ENCODE peak calls at places on chromosomes 6 and 20, in five cellular contexts. W is CD8-positive, alpha-beta T cell; U is GM23338; C is astrocyte of the spinal cord; I is psoas muscle. E is an unnamed sample.

GRCh38 chr20:63580796-63581461 is 6.9 kb upstream of the HELZ2 start:
- DNase-seq in W (peak), U (peak), C (peak), I (no peak), E (no peak)

GRCh38 chr6:128508588-128509296 is 11.7 kb downstream of the PTPRK start:
- DNase-seq in W (no peak), U (no peak), C (peak), I (no peak), E (no peak)

GRCh38 chr20:51036827-51037229 is 13.9 kb upstream of the KCNG1 start:
- DNase-seq in W (no peak), U (no peak), C (no peak), I (no peak), E (no peak)

GRCh38 chr6:145142958-145143357 is 592.4 kb downstream of the EPM2A start:
- DNase-seq in W (no peak), U (no peak), C (no peak), I (no peak), E (no peak)

GRCh38 chr20:63136296-63136695 is 79.6 kb downstream of the YTHDF1 start:
- DNase-seq in W (no peak), U (no peak), C (no peak), I (peak), E (no peak)

GRCh38 chr6:36780517-36781210 is 58.6 kb downstream of the CPNE5 start:
- DNase-seq in W (no peak), U (no peak), C (no peak), I (no peak), E (no peak)

GRCh38 chr20:62668441-62669027 is 26.2 kb downstream of the SLCO4A1 start:
- DNase-seq in W (peak), U (peak), C (peak), I (peak), E (no peak)

GRCh38 chr6:131936156-131936555 is 15.0 kb downstream of the CCN2 start:
- DNase-seq in W (no peak), U (no peak), C (no peak), I (no peak), E (no peak)

GRCh38 chr20:24619212-24619611 is 149.8 kb downstream of the SYNDIG1 start:
- DNase-seq in W (no peak), U (no peak), C (no peak), I (no peak), E (no peak)

DNA sequence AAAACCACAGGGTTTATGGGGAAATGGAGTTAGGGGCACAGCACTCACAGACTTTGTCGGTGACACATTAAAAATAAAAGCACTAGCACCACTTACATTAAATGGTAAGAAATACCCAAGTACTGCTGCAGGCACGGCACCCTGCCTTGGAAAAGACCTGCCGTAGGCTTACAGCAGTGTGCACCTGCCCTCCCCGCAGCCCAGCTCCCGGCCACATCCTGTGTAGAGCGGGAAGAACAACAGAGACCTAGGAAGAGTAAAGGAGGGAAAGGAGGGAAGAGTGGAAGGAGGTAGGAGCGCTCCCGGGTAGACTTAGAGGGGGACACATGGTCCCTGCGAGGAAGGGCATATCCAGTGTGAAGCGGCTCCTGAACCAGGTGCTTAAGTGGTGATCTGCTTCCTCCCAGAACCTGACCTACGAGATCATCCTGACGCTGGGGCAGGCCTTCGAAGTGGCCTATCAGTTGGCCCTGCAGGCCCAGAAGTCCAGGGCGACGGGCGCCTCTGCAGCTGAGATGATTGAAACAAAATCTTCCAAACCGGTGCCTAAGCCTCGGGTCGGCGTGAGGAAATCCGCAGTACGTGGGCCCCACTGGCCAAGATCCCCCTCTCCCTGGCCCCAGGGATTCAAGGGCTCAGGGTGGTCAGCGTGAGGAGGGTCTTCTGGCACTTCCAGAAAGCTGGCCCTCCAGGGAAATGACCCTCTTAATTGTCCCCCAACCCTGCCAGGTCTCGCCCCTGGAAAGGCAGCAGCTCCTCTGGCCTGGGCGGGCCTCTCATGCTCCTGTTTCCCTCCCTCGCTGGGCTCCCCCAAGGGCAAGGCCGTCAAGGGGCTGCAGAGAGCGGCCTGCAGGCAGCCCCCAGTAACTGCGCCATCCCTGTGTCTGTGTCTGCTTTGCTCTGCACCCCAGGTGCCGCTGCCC is 55.5 kb downstream of the TCP11 start:
- DNase-seq in W (no peak), U (no peak), C (no peak), I (no peak), E (no peak)
- TF ChIP-seq CTCF in W (no peak), U (no peak), C (no peak), I (no peak), E (no peak)

GRCh38 chr6:135604035-135604865 is 106.7 kb upstream of the AHI1 start:
- DNase-seq in W (no peak), U (no peak), C (no peak), I (no peak), E (no peak)

GRCh38 chr6:135603249-135603648 is 105.7 kb upstream of the AHI1 start:
- DNase-seq in W (no peak), U (no peak), C (no peak), I (no peak), E (no peak)

GRCh38 chr6:135600086-135600702 is 102.7 kb upstream of the AHI1 start:
- DNase-seq in W (no peak), U (no peak), C (no peak), I (no peak), E (no peak)

GRCh38 chr6:135601857-135602256 is 104.3 kb upstream of the AHI1 start:
- DNase-seq in W (no peak), U (no peak), C (no peak), I (no peak), E (no peak)

GRCh38 chr6:135600931-135601330 is 103.4 kb upstream of the AHI1 start:
- DNase-seq in W (no peak), U (no peak), C (no peak), I (no peak), E (no peak)
- TF ChIP-seq CTCF in W (no peak), U (no peak), C (no peak), I (no peak), E (no peak)

DNA sequence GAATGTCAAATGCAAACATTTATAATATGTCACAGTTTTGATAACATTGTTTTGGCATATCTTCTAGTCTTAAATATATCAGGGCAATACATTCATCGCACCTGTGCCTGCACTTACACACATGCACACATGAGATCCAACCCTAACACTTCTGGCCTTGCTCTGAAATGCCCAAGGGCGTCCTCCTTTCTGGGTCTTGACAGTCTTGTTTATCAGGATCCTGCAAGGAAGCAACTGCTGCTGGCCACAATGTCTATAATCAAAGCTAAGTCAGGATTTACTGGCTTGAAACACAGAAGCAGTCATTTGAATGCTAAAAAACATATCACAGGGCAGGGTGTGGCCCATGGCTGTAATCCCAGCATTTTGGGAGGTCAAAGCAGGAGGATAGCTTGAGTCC is 32.9 kb upstream of the FAM50B start:
- DNase-seq in W (no peak), U (no peak), C (no peak), I (no peak), E (no peak)
- TF ChIP-seq CTCF in W (no peak), U (no peak), C (no peak), I (no peak), E (no peak)

DNA sequence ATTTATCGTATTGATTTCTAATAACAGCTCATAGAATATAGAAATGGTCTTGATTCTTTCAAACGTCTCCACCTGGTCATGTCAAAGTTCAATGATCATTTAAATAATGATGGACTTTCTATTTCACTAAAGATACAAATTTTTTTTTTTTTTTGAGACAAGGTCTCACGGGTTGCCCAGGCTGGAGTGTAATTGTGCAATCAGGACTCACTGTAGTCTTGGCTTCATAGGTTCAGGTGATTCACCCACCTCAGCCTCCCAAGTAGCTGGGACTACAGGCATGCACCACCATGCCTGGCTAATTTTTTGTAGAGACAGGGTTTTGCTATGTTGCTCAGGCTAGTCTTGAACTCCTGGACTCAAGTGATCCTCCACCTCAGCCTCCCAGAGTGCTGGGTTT is 25.2 kb downstream of the KLHL31 start:
- DNase-seq in W (no peak), U (no peak), C (no peak), I (no peak), E (no peak)
- TF ChIP-seq CTCF in W (no peak), U (no peak), C (no peak), I (no peak), E (no peak)

DNA sequence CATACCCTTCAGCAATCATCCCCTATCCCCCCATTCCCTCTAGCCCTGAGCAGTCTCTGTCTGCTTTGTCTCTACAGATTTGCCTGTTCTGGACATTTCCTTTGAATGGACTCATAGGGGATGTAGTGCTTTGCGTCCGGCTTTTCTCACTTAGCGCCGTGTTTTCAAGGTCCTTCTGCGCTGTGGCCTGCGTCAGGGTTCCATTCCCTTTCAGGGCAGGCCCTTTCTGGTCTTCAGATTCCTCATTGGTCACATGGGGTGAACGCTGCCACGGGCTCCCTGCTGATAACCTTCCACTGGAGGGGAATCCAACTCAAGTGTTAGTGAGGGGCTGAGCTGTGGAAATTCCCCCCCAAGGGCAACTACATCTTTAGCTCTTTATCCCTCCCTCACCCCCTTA is 36.4 kb upstream of the APCDD1L start:
- DNase-seq in W (no peak), U (no peak), C (no peak), I (no peak), E (no peak)
- TF ChIP-seq CTCF in W (no peak), U (no peak), C (no peak), I (no peak), E (no peak)

DNA sequence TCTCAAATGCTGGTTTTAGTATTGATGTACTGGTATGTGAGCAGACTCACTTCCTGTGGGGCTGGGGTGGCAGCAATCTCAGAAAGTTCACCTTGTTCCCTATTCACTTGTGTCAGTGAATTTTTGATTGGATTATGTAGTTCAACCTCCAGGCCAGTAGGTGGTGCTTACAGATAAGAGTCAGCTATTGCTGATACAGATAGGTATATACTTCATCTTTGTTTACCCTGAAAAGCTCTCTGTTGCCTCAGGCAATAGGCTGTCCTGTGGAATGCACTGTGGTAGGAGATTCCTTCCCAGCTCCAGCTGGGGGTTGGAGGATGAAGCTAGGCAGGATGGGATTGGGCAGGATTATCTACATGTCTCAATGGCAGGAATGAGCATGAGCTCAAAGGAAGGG is 851.2 kb upstream of the EYS start:
- DNase-seq in W (no peak), U (peak), C (no peak), I (no peak), E (no peak)
- TF ChIP-seq CTCF in W (no peak), U (peak), C (no peak), I (no peak), E (no peak)

GRCh38 chr6:119036076-119036475 is 42.4 kb downstream of the FAM184A start:
- DNase-seq in W (no peak), U (no peak), C (no peak), I (no peak), E (no peak)

GRCh38 chr6:119037264-119037663 is 41.2 kb downstream of the FAM184A start:
- DNase-seq in W (no peak), U (no peak), C (no peak), I (no peak), E (no peak)

GRCh38 chr6:119037941-119038623 is 40.4 kb downstream of the FAM184A start:
- DNase-seq in W (no peak), U (peak), C (no peak), I (no peak), E (no peak)

GRCh38 chr6:119034827-119035458 is 43.5 kb downstream of the FAM184A start:
- DNase-seq in W (no peak), U (peak), C (no peak), I (no peak), E (no peak)

GRCh38 chr6:119035459-119035858 is 43.0 kb downstream of the FAM184A start:
- DNase-seq in W (no peak), U (peak), C (no peak), I (no peak), E (no peak)
- TF ChIP-seq CTCF in W (no peak), U (no peak), C (no peak), I (no peak), E (no peak)

DNA sequence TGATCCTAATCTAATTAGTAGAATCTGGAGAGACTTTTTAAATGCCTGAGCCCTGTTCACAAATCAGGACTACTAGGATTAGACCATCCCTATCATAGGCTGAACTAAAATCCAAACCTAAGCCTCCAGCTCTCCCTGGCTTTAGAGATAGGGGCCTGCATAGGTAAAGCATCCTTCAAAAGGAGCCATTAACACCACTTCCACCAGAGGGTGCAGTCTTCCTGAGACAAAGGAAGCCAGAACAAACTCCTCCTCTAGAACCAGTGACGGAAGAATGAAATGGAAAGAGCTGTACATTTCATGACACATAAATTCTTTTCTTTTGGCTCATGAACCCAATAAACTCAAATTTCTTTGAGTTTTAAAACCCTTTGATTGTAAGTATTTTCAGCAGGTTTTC is 291.2 kb upstream of the ADGRB3 start:
- DNase-seq in W (no peak), U (peak), C (peak), I (no peak), E (no peak)
- TF ChIP-seq CTCF in W (no peak), U (peak), C (peak), I (no peak), E (no peak)

GRCh38 chr6:111565316-111566221 is 40.1 kb downstream of the TRAF3IP2 start:
- DNase-seq in W (no peak), U (peak), C (no peak), I (no peak), E (no peak)
- TF ChIP-seq CTCF in W (no peak), U (peak), C (no peak), I (no peak), E (no peak)

E was measured in activated B cell treated with CpG ODN at 0.5 μM for 24 hours.